ENCODE peak calls at places on chromosomes 16 and 17, in nine cellular contexts. W is stomach, T is adrenal gland, D is IMR-90, I is heart left ventricle, Z is transverse colon, V is gastrocnemius medialis, P is body of pancreas, X is prostate gland. M is an unnamed sample. For H3K4me1, the result is how much of the 10 kb centered on the place peaks cover.

GRCh38 chr16:4801051-4801961 is 1.1 kb downstream of the ROGDI start:
- DNase-seq in W (no peak), T (no peak), D (no peak), I (peak), Z (peak), V (no peak), P (no peak), X (no peak), M (no peak)

GRCh38 chr17:47301161-47301560 is 22.6 kb upstream of the EFCAB13 start:
- DNase-seq in W (no peak), T (no peak), D (no peak), I (no peak), Z (no peak), V (no peak), P (no peak), X (no peak), M (no peak)

GRCh38 chr17:40344321-40345160 is 20.0 kb downstream of the GJD3 start:
- DNase-seq in W (no peak), T (no peak), D (no peak), I (no peak), Z (peak), V (no peak), P (no peak), X (no peak), M (peak)

GRCh38 chr17:60600490-60601431 is 768 bp downstream of the PPM1D start:
- DNase-seq in W (peak), T (peak), D (peak), I (peak), Z (peak), V (peak), P (peak), X (peak), M (peak)

GRCh38 chr16:67155305-67156145 is 4.2 kb downstream of the TRADD start:
- DNase-seq in W (peak), T (peak), D (peak), I (peak), Z (peak), V (no peak), P (peak), X (peak), M (peak)

GRCh38 chr17:39094607-39095308 is 56.7 kb downstream of the PLXDC1 start:
- DNase-seq in W (no peak), T (no peak), D (no peak), I (no peak), Z (peak), V (no peak), P (no peak), X (no peak), M (no peak)

GRCh38 chr16:31428277-31428597 is at the start of gene COX6A2:
- DNase-seq in W (no peak), T (no peak), D (no peak), I (peak), Z (no peak), V (peak), P (no peak), X (no peak), M (no peak)

GRCh38 chr16:79509221-79509631 is 91.3 kb downstream of the MAF start:
- DNase-seq in W (peak), T (peak), D (no peak), I (peak), Z (peak), V (peak), P (no peak), X (peak), M (no peak)

GRCh38 chr17:13107726-13108235 is 90.0 kb upstream of the ELAC2 start:
- DNase-seq in W (no peak), T (no peak), D (no peak), I (no peak), Z (no peak), V (no peak), P (no peak), X (no peak), M (no peak)

GRCh38 chr17:77691216-77692085 is 267.1 kb upstream of the TNRC6C start:
- DNase-seq in W (no peak), T (no peak), D (no peak), I (no peak), Z (no peak), V (no peak), P (no peak), X (no peak), M (no peak)

GRCh38 chr16:25106567-25107465 is 4.7 kb upstream of the LCMT1 start:
- DNase-seq in W (peak), T (peak), D (peak), I (peak), Z (peak), V (peak), P (peak), X (peak), M (peak)
- TF ChIP-seq POLR2A in W (no peak), T (peak), D (peak), I (peak), Z (peak), V (peak), P (peak), X (peak), M (peak)

GRCh38 chr16:12881182-12881581 is 20.2 kb upstream of the SHISA9 start:
- DNase-seq in W (no peak), T (no peak), D (no peak), I (no peak), Z (no peak), V (no peak), P (no peak), X (peak), M (no peak)
- H3K4me1 ChIP-seq in W (under half), T (under half), D (under half), I (under half), Z (under half), V (under half), P (under half), X (under half), M (under half)

DNA sequence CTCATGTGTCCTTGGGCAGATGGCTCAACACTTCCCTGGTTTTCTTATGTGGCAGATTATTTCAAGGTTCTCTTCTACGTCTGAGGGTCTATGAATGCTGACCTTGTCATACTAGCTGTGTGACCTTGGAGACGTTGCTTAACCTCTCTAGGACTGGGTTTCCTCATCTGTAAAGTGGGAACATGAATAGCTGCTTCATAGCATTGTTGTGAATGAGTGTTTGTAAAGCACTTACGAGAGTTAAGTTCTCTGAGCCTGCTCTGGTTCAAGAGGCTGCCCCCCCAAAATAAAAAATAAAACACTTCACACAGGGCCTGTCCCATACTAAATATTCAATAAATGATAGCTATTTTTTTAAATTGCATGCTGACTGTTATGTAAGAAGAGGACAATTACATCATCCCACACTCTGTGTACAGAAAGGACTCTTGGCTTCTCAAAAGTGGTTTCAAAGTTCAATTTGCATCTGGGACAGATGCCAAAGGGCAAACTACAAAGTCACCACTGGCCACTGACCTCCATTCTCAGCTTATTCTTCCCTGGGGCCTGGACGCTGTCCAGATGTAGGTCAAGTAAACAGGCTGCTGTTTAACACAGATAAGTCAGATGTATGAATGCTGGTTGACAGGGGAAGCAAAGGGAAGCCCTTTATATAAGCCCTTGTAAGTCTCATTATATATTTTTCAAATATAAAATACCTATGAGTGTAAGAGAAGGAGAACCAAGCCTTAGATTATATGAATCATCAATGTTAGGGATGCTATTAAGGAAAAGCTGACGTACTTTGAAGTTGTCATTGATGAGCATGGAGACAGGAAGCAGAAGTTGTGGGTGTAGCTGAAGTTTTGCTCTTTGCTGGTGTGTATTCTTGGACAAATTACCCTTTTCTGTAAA is 15.4 kb upstream of the NDEL1 start:
- DNase-seq in W (peak), T (peak), D (peak), I (peak), Z (peak), V (peak), P (peak), X (no peak), M (peak)
- TF ChIP-seq POLR2A in W (no peak), T (no peak), D (no peak), I (no peak), Z (no peak), V (no peak), P (no peak), X (no peak), M (no peak)

GRCh38 chr17:50947844-50948514 is 81.8 kb upstream of the TOB1 start:
- DNase-seq in W (peak), T (peak), D (no peak), I (peak), Z (peak), V (no peak), P (peak), X (peak), M (peak)

GRCh38 chr17:50946223-50946890 is 80.2 kb upstream of the TOB1 start:
- DNase-seq in W (peak), T (peak), D (no peak), I (no peak), Z (peak), V (no peak), P (peak), X (no peak), M (no peak)

GRCh38 chr17:50948711-50949110 is 82.6 kb upstream of the TOB1 start:
- DNase-seq in W (no peak), T (no peak), D (no peak), I (no peak), Z (peak), V (no peak), P (peak), X (no peak), M (no peak)

GRCh38 chr17:50945779-50946222 is 79.6 kb upstream of the TOB1 start:
- DNase-seq in W (no peak), T (no peak), D (no peak), I (no peak), Z (no peak), V (no peak), P (peak), X (no peak), M (no peak)

DNA sequence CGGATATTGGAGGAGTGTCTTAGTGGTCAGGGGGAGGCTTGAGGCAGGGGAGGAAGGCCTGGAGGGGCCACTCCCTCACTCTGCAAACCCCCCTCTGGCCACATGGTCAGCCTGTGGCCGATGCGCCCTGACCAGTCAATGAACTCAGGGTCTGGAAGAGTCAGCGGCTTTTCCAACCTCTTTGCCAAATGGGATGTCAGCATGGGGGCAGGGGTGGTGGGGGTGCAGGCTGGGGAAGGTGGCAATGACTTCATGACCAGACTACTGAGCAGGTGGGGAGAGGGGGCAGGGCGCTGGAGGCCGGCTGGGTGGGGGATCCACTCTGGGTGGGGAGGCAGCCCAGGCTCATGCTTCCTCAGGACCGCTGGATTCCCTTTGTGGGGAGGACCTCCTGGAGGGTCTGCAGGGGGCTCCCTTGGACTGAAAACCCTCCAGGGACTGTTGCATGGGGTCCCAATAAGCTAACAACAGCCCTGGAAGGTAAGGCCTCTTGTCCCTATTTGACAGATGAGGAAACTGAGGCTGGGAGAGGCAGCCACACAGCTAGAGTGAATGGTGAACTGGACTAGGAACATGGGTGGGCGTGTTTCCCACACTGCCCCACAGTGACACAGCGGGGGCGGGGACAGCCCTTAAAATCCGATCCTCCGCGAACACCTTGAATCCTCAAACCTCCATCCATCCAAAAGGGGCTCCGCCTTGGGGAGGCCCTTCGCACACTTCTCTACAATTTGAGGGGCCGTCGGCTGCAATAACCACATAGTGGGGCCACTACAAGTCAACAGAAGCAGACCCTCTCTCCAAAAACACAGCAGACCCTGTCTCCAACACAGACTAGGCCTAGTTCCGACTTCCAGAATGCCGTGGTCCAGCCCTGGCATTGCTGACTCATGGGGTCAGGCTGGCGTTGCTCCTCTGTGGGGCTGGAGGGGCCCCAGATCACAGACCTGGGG is 81.0 kb upstream of the TOB1 start:
- DNase-seq in W (no peak), T (peak), D (no peak), I (no peak), Z (peak), V (no peak), P (peak), X (no peak), M (no peak)
- H3K4me1 ChIP-seq in W (half or more), T (under half), D (under half), I (half or more), Z (under half), V (half or more), P (half or more), X (under half), M (under half)

M was measured in ovary.